ENCODE peak calls at places on chromosomes 4 and X, in ten cellular contexts. One of them, this sample, is unnamed.

GRCh38 chr4:108078024-108078733 is 88.5 kb downstream of the HADH start:
- DNase-seq in suprapubic skin: no peak
- DNase-seq in upper lobe of left lung: no peak
- DNase-seq in fibroblast of lung: no peak
- DNase-seq in AG04450: no peak
- DNase-seq in cardiac muscle cell: no peak
- DNase-seq in PC-9: no peak
- DNase-seq in naive thymus-derived CD4-positive, alpha-beta T cell: no peak
- DNase-seq in mesenchymal stem cell: no peak
- DNase-seq in CD8-positive, alpha-beta T cell: no peak
- DNase-seq in this sample: no peak

GRCh38 chr4:140363558-140363957 is 9.9 kb upstream of the SCOC start:
- DNase-seq in suprapubic skin: no peak
- DNase-seq in upper lobe of left lung: no peak
- DNase-seq in fibroblast of lung: no peak
- DNase-seq in AG04450: no peak
- DNase-seq in cardiac muscle cell: peak
- DNase-seq in PC-9: no peak
- DNase-seq in naive thymus-derived CD4-positive, alpha-beta T cell: no peak
- DNase-seq in mesenchymal stem cell: peak
- DNase-seq in CD8-positive, alpha-beta T cell: no peak
- DNase-seq in this sample: no peak

GRCh38 chr4:78650106-78651021 is 98.8 kb downstream of the ANXA3 start:
- DNase-seq in suprapubic skin: no peak
- DNase-seq in upper lobe of left lung: no peak
- DNase-seq in fibroblast of lung: peak
- DNase-seq in AG04450: peak
- DNase-seq in cardiac muscle cell: peak
- DNase-seq in PC-9: peak
- DNase-seq in naive thymus-derived CD4-positive, alpha-beta T cell: no peak
- DNase-seq in mesenchymal stem cell: peak
- DNase-seq in CD8-positive, alpha-beta T cell: no peak
- DNase-seq in this sample: no peak

GRCh38 chr4:100430441-100430840 is 87.4 kb downstream of the EMCN start:
- DNase-seq in suprapubic skin: no peak
- DNase-seq in upper lobe of left lung: no peak
- DNase-seq in fibroblast of lung: no peak
- DNase-seq in AG04450: no peak
- DNase-seq in cardiac muscle cell: no peak
- DNase-seq in PC-9: no peak
- DNase-seq in naive thymus-derived CD4-positive, alpha-beta T cell: no peak
- DNase-seq in mesenchymal stem cell: no peak
- DNase-seq in CD8-positive, alpha-beta T cell: no peak
- DNase-seq in this sample: no peak

GRCh38 chr4:166293551-166293950 is 420.5 kb downstream of the TLL1 start:
- DNase-seq in suprapubic skin: no peak
- DNase-seq in upper lobe of left lung: no peak
- DNase-seq in fibroblast of lung: no peak
- DNase-seq in AG04450: no peak
- DNase-seq in cardiac muscle cell: no peak
- DNase-seq in PC-9: no peak
- DNase-seq in naive thymus-derived CD4-positive, alpha-beta T cell: no peak
- DNase-seq in mesenchymal stem cell: no peak
- DNase-seq in CD8-positive, alpha-beta T cell: no peak
- DNase-seq in this sample: no peak

GRCh38 chrX:41421071-41421729 is 25.9 kb upstream of the NYX start:
- DNase-seq in suprapubic skin: no peak
- DNase-seq in upper lobe of left lung: no peak
- DNase-seq in fibroblast of lung: no peak
- DNase-seq in AG04450: no peak
- DNase-seq in cardiac muscle cell: no peak
- DNase-seq in PC-9: no peak
- DNase-seq in naive thymus-derived CD4-positive, alpha-beta T cell: no peak
- DNase-seq in mesenchymal stem cell: no peak
- DNase-seq in CD8-positive, alpha-beta T cell: no peak
- DNase-seq in this sample: no peak

GRCh38 chr4:139273835-139274234 is 6.2 kb downstream of the MGARP start:
- DNase-seq in suprapubic skin: no peak
- DNase-seq in upper lobe of left lung: no peak
- DNase-seq in fibroblast of lung: no peak
- DNase-seq in AG04450: no peak
- DNase-seq in cardiac muscle cell: no peak
- DNase-seq in PC-9: no peak
- DNase-seq in naive thymus-derived CD4-positive, alpha-beta T cell: no peak
- DNase-seq in mesenchymal stem cell: no peak
- DNase-seq in CD8-positive, alpha-beta T cell: no peak
- DNase-seq in this sample: no peak

GRCh38 chr4:15341733-15342300 is 86.0 kb upstream of the C1QTNF7 start:
- DNase-seq in suprapubic skin: peak
- DNase-seq in upper lobe of left lung: no peak
- DNase-seq in fibroblast of lung: no peak
- DNase-seq in AG04450: no peak
- DNase-seq in cardiac muscle cell: no peak
- DNase-seq in PC-9: no peak
- DNase-seq in naive thymus-derived CD4-positive, alpha-beta T cell: no peak
- DNase-seq in mesenchymal stem cell: no peak
- DNase-seq in CD8-positive, alpha-beta T cell: no peak
- DNase-seq in this sample: no peak

GRCh38 chrX:13151806-13152510 is 107.5 kb upstream of the FAM9C start:
- DNase-seq in suprapubic skin: no peak
- DNase-seq in upper lobe of left lung: no peak
- DNase-seq in fibroblast of lung: no peak
- DNase-seq in AG04450: no peak
- DNase-seq in cardiac muscle cell: no peak
- DNase-seq in PC-9: no peak
- DNase-seq in naive thymus-derived CD4-positive, alpha-beta T cell: peak
- DNase-seq in mesenchymal stem cell: peak
- DNase-seq in CD8-positive, alpha-beta T cell: no peak
- DNase-seq in this sample: no peak

DNA sequence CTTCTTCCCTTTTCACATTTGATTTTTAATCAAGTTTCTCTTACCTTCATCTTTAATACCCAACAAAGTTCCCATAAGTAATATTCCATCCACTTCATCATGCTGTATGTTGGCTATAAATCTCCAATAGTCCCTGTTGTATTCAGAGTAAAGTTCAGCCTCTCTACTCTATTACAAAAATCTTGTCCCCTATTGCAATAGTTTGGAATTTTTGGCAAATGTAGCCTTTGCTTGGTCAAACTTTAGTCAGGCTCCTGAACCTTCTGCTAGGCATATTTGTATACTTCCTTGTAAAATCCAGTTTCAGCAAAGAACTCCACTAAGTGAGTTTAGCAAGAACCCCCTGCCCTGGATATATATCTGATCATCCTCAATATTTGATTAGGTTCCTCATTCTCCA is 54.0 kb upstream of the PACRGL start:
- DNase-seq in suprapubic skin: no peak
- DNase-seq in upper lobe of left lung: no peak
- DNase-seq in fibroblast of lung: peak
- DNase-seq in AG04450: no peak
- DNase-seq in cardiac muscle cell: no peak
- DNase-seq in PC-9: no peak
- DNase-seq in naive thymus-derived CD4-positive, alpha-beta T cell: no peak
- DNase-seq in mesenchymal stem cell: no peak
- DNase-seq in CD8-positive, alpha-beta T cell: no peak
- DNase-seq in this sample: no peak
- H3K27ac ChIP-seq in suprapubic skin: no peak
- H3K27ac ChIP-seq in upper lobe of left lung: no peak
- H3K27ac ChIP-seq in fibroblast of lung: no peak
- H3K27ac ChIP-seq in AG04450: no peak
- H3K27ac ChIP-seq in cardiac muscle cell: no peak
- H3K27ac ChIP-seq in PC-9: no peak
- H3K27ac ChIP-seq in naive thymus-derived CD4-positive, alpha-beta T cell: no peak
- H3K27ac ChIP-seq in mesenchymal stem cell: no peak
- H3K27ac ChIP-seq in CD8-positive, alpha-beta T cell: no peak
- H3K27ac ChIP-seq in this sample: no peak

GRCh38 chr4:6960628-6961027 is 51.0 kb downstream of the TBC1D14 start:
- DNase-seq in suprapubic skin: no peak
- DNase-seq in upper lobe of left lung: no peak
- DNase-seq in fibroblast of lung: no peak
- DNase-seq in AG04450: no peak
- DNase-seq in cardiac muscle cell: no peak
- DNase-seq in PC-9: no peak
- DNase-seq in naive thymus-derived CD4-positive, alpha-beta T cell: no peak
- DNase-seq in mesenchymal stem cell: no peak
- DNase-seq in CD8-positive, alpha-beta T cell: no peak
- DNase-seq in this sample: no peak
- H3K27ac ChIP-seq in suprapubic skin: no peak
- H3K27ac ChIP-seq in upper lobe of left lung: no peak
- H3K27ac ChIP-seq in fibroblast of lung: no peak
- H3K27ac ChIP-seq in AG04450: no peak
- H3K27ac ChIP-seq in cardiac muscle cell: no peak
- H3K27ac ChIP-seq in PC-9: no peak
- H3K27ac ChIP-seq in naive thymus-derived CD4-positive, alpha-beta T cell: no peak
- H3K27ac ChIP-seq in mesenchymal stem cell: no peak
- H3K27ac ChIP-seq in CD8-positive, alpha-beta T cell: no peak
- H3K27ac ChIP-seq in this sample: no peak

DNA sequence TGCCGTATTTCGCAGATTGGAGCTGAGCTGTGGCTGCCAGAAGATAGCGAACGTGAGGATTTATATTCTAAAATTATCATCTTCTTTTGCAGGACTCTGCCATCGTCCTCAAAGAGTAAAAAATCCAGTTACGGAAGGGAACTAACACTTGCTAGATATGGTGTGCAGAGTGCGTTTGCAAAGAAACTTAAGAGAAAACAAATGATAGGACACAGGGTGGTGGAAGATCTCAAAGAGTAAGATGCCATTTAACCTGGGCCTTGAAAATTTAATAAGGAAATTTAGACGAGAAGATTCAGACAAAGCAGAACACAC is 566 bp downstream of the LARP7 start:
- DNase-seq in suprapubic skin: no peak
- DNase-seq in upper lobe of left lung: no peak
- DNase-seq in fibroblast of lung: no peak
- DNase-seq in AG04450: no peak
- DNase-seq in cardiac muscle cell: no peak
- DNase-seq in PC-9: no peak
- DNase-seq in naive thymus-derived CD4-positive, alpha-beta T cell: no peak
- DNase-seq in mesenchymal stem cell: no peak
- DNase-seq in CD8-positive, alpha-beta T cell: no peak
- DNase-seq in this sample: no peak
- H3K27ac ChIP-seq in suprapubic skin: peak
- H3K27ac ChIP-seq in upper lobe of left lung: peak
- H3K27ac ChIP-seq in fibroblast of lung: peak
- H3K27ac ChIP-seq in AG04450: peak
- H3K27ac ChIP-seq in cardiac muscle cell: peak
- H3K27ac ChIP-seq in PC-9: peak
- H3K27ac ChIP-seq in naive thymus-derived CD4-positive, alpha-beta T cell: peak
- H3K27ac ChIP-seq in mesenchymal stem cell: peak
- H3K27ac ChIP-seq in CD8-positive, alpha-beta T cell: peak
- H3K27ac ChIP-seq in this sample: peak

GRCh38 chrX:10482708-10483107 is 137.7 kb downstream of the MID1 start:
- DNase-seq in suprapubic skin: no peak
- DNase-seq in upper lobe of left lung: no peak
- DNase-seq in fibroblast of lung: no peak
- DNase-seq in AG04450: no peak
- DNase-seq in cardiac muscle cell: no peak
- DNase-seq in PC-9: no peak
- DNase-seq in naive thymus-derived CD4-positive, alpha-beta T cell: no peak
- DNase-seq in mesenchymal stem cell: no peak
- DNase-seq in CD8-positive, alpha-beta T cell: no peak
- DNase-seq in this sample: no peak

GRCh38 chrX:10483191-10483808 is 137.1 kb downstream of the MID1 start:
- DNase-seq in suprapubic skin: no peak
- DNase-seq in upper lobe of left lung: no peak
- DNase-seq in fibroblast of lung: peak
- DNase-seq in AG04450: no peak
- DNase-seq in cardiac muscle cell: peak
- DNase-seq in PC-9: no peak
- DNase-seq in naive thymus-derived CD4-positive, alpha-beta T cell: no peak
- DNase-seq in mesenchymal stem cell: no peak
- DNase-seq in CD8-positive, alpha-beta T cell: no peak
- DNase-seq in this sample: peak

GRCh38 chrX:10484683-10485247 is 135.6 kb downstream of the MID1 start:
- DNase-seq in suprapubic skin: no peak
- DNase-seq in upper lobe of left lung: no peak
- DNase-seq in fibroblast of lung: no peak
- DNase-seq in AG04450: no peak
- DNase-seq in cardiac muscle cell: no peak
- DNase-seq in PC-9: no peak
- DNase-seq in naive thymus-derived CD4-positive, alpha-beta T cell: no peak
- DNase-seq in mesenchymal stem cell: no peak
- DNase-seq in CD8-positive, alpha-beta T cell: no peak
- DNase-seq in this sample: no peak

GRCh38 chrX:10485331-10485730 is 135.1 kb downstream of the MID1 start:
- DNase-seq in suprapubic skin: no peak
- DNase-seq in upper lobe of left lung: no peak
- DNase-seq in fibroblast of lung: no peak
- DNase-seq in AG04450: no peak
- DNase-seq in cardiac muscle cell: no peak
- DNase-seq in PC-9: no peak
- DNase-seq in naive thymus-derived CD4-positive, alpha-beta T cell: no peak
- DNase-seq in mesenchymal stem cell: no peak
- DNase-seq in CD8-positive, alpha-beta T cell: no peak
- DNase-seq in this sample: no peak

DNA sequence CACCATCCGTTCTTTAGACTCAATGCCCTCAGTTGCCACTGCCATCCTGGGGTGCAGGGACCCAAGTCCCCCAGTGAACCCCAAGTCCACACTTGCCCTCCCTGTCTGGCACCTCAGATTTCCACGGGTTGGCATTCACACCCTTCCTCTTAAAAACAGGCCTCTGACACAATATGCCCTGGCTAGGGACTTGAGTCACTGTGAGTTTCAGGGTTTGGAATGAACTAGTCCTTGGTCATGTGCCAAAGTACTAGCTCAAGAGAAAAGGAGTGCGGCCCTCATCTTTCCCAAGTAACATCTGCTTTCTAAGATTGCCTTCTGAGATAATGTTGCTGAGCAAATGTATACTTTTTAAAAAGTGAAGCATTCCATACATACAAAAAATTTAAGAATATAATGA is 134.0 kb downstream of the MID1 start:
- DNase-seq in suprapubic skin: no peak
- DNase-seq in upper lobe of left lung: peak
- DNase-seq in fibroblast of lung: peak
- DNase-seq in AG04450: peak
- DNase-seq in cardiac muscle cell: no peak
- DNase-seq in PC-9: no peak
- DNase-seq in naive thymus-derived CD4-positive, alpha-beta T cell: no peak
- DNase-seq in mesenchymal stem cell: peak
- DNase-seq in CD8-positive, alpha-beta T cell: no peak
- DNase-seq in this sample: no peak
- H3K27ac ChIP-seq in suprapubic skin: no peak
- H3K27ac ChIP-seq in upper lobe of left lung: no peak
- H3K27ac ChIP-seq in fibroblast of lung: peak
- H3K27ac ChIP-seq in AG04450: no peak
- H3K27ac ChIP-seq in cardiac muscle cell: peak
- H3K27ac ChIP-seq in PC-9: no peak
- H3K27ac ChIP-seq in naive thymus-derived CD4-positive, alpha-beta T cell: no peak
- H3K27ac ChIP-seq in mesenchymal stem cell: peak
- H3K27ac ChIP-seq in CD8-positive, alpha-beta T cell: no peak
- H3K27ac ChIP-seq in this sample: no peak

GRCh38 chr4:38067499-38067898 is 107.3 kb downstream of the PTTG2 start:
- DNase-seq in suprapubic skin: no peak
- DNase-seq in upper lobe of left lung: no peak
- DNase-seq in fibroblast of lung: no peak
- DNase-seq in AG04450: no peak
- DNase-seq in cardiac muscle cell: no peak
- DNase-seq in PC-9: no peak
- DNase-seq in naive thymus-derived CD4-positive, alpha-beta T cell: no peak
- DNase-seq in mesenchymal stem cell: no peak
- DNase-seq in CD8-positive, alpha-beta T cell: no peak
- DNase-seq in this sample: no peak
- H3K27ac ChIP-seq in suprapubic skin: no peak
- H3K27ac ChIP-seq in upper lobe of left lung: no peak
- H3K27ac ChIP-seq in fibroblast of lung: no peak
- H3K27ac ChIP-seq in AG04450: no peak
- H3K27ac ChIP-seq in cardiac muscle cell: no peak
- H3K27ac ChIP-seq in PC-9: no peak
- H3K27ac ChIP-seq in naive thymus-derived CD4-positive, alpha-beta T cell: no peak
- H3K27ac ChIP-seq in mesenchymal stem cell: no peak
- H3K27ac ChIP-seq in CD8-positive, alpha-beta T cell: no peak
- H3K27ac ChIP-seq in this sample: no peak

GRCh38 chr4:19880205-19880604 is 371.5 kb upstream of the SLIT2 start:
- DNase-seq in suprapubic skin: no peak
- DNase-seq in upper lobe of left lung: no peak
- DNase-seq in fibroblast of lung: peak
- DNase-seq in AG04450: no peak
- DNase-seq in cardiac muscle cell: peak
- DNase-seq in PC-9: no peak
- DNase-seq in naive thymus-derived CD4-positive, alpha-beta T cell: no peak
- DNase-seq in mesenchymal stem cell: peak
- DNase-seq in CD8-positive, alpha-beta T cell: no peak
- DNase-seq in this sample: no peak
- H3K27ac ChIP-seq in suprapubic skin: no peak
- H3K27ac ChIP-seq in upper lobe of left lung: no peak
- H3K27ac ChIP-seq in fibroblast of lung: no peak
- H3K27ac ChIP-seq in AG04450: no peak
- H3K27ac ChIP-seq in cardiac muscle cell: peak
- H3K27ac ChIP-seq in PC-9: no peak
- H3K27ac ChIP-seq in naive thymus-derived CD4-positive, alpha-beta T cell: no peak
- H3K27ac ChIP-seq in mesenchymal stem cell: no peak
- H3K27ac ChIP-seq in CD8-positive, alpha-beta T cell: no peak
- H3K27ac ChIP-seq in this sample: no peak